ENCODE peak calls at places on chromosomes 6 and 20, in nine cellular contexts. One of them, this sample, is unnamed.

GRCh38 chr6:45951771-45952529 is 63.7 kb downstream of the CLIC5 start:
- DNase-seq in Kasumi-1: no peak
- DNase-seq in stimulated activated CD4-positive, alpha-beta T cell treated with anti-CD3 and anti-CD28 coated beads, TNF-alpha, amount 100 ng/mL, for 1 hour: no peak
- DNase-seq in body of pancreas: no peak
- DNase-seq in mucosa of descending colon: no peak
- DNase-seq in CD4-positive, alpha-beta T cell: no peak
- DNase-seq in HEK293T: no peak
- DNase-seq in WTC11: no peak
- DNase-seq in CD8-positive, alpha-beta T cell: no peak
- DNase-seq in this sample: no peak

GRCh38 chr20:25158043-25158442 is 37.5 kb upstream of the ENTPD6 start:
- DNase-seq in Kasumi-1: no peak
- DNase-seq in stimulated activated CD4-positive, alpha-beta T cell treated with anti-CD3 and anti-CD28 coated beads, TNF-alpha, amount 100 ng/mL, for 1 hour: no peak
- DNase-seq in body of pancreas: no peak
- DNase-seq in mucosa of descending colon: no peak
- DNase-seq in CD4-positive, alpha-beta T cell: no peak
- DNase-seq in HEK293T: no peak
- DNase-seq in WTC11: no peak
- DNase-seq in CD8-positive, alpha-beta T cell: no peak
- DNase-seq in this sample: no peak

GRCh38 chr20:9498322-9498721 is 16.1 kb upstream of the LAMP5 start:
- DNase-seq in Kasumi-1: no peak
- DNase-seq in stimulated activated CD4-positive, alpha-beta T cell treated with anti-CD3 and anti-CD28 coated beads, TNF-alpha, amount 100 ng/mL, for 1 hour: no peak
- DNase-seq in body of pancreas: no peak
- DNase-seq in mucosa of descending colon: no peak
- DNase-seq in CD4-positive, alpha-beta T cell: no peak
- DNase-seq in HEK293T: no peak
- DNase-seq in WTC11: no peak
- DNase-seq in CD8-positive, alpha-beta T cell: no peak
- DNase-seq in this sample: no peak

GRCh38 chr20:6480328-6481030 is 287.0 kb upstream of the BMP2 start:
- DNase-seq in Kasumi-1: no peak
- DNase-seq in stimulated activated CD4-positive, alpha-beta T cell treated with anti-CD3 and anti-CD28 coated beads, TNF-alpha, amount 100 ng/mL, for 1 hour: no peak
- DNase-seq in body of pancreas: no peak
- DNase-seq in mucosa of descending colon: no peak
- DNase-seq in CD4-positive, alpha-beta T cell: no peak
- DNase-seq in HEK293T: no peak
- DNase-seq in WTC11: no peak
- DNase-seq in CD8-positive, alpha-beta T cell: no peak
- DNase-seq in this sample: no peak

GRCh38 chr6:40395066-40395697 is 192.0 kb downstream of the LRFN2 start:
- DNase-seq in Kasumi-1: no peak
- DNase-seq in stimulated activated CD4-positive, alpha-beta T cell treated with anti-CD3 and anti-CD28 coated beads, TNF-alpha, amount 100 ng/mL, for 1 hour: no peak
- DNase-seq in body of pancreas: peak; percentile 46
- DNase-seq in mucosa of descending colon: no peak
- DNase-seq in CD4-positive, alpha-beta T cell: no peak
- DNase-seq in HEK293T: no peak
- DNase-seq in WTC11: no peak
- DNase-seq in CD8-positive, alpha-beta T cell: no peak
- DNase-seq in this sample: no peak

GRCh38 chr6:3882865-3883264 is 33.7 kb downstream of the FAM50B start:
- DNase-seq in Kasumi-1: no peak
- DNase-seq in stimulated activated CD4-positive, alpha-beta T cell treated with anti-CD3 and anti-CD28 coated beads, TNF-alpha, amount 100 ng/mL, for 1 hour: no peak
- DNase-seq in body of pancreas: no peak
- DNase-seq in mucosa of descending colon: no peak
- DNase-seq in CD4-positive, alpha-beta T cell: no peak
- DNase-seq in HEK293T: no peak
- DNase-seq in WTC11: no peak
- DNase-seq in CD8-positive, alpha-beta T cell: no peak
- DNase-seq in this sample: no peak

GRCh38 chr6:44086931-44087574 is 40.2 kb downstream of the MRPL14 start:
- DNase-seq in Kasumi-1: no peak
- DNase-seq in stimulated activated CD4-positive, alpha-beta T cell treated with anti-CD3 and anti-CD28 coated beads, TNF-alpha, amount 100 ng/mL, for 1 hour: no peak
- DNase-seq in body of pancreas: peak; percentile 85
- DNase-seq in mucosa of descending colon: no peak
- DNase-seq in CD4-positive, alpha-beta T cell: no peak
- DNase-seq in HEK293T: no peak
- DNase-seq in WTC11: no peak
- DNase-seq in CD8-positive, alpha-beta T cell: no peak
- DNase-seq in this sample: no peak

GRCh38 chr6:257031-257725 is 35.1 kb upstream of the DUSP22 start:
- DNase-seq in Kasumi-1: no peak
- DNase-seq in stimulated activated CD4-positive, alpha-beta T cell treated with anti-CD3 and anti-CD28 coated beads, TNF-alpha, amount 100 ng/mL, for 1 hour: no peak
- DNase-seq in body of pancreas: no peak
- DNase-seq in mucosa of descending colon: no peak
- DNase-seq in CD4-positive, alpha-beta T cell: no peak
- DNase-seq in HEK293T: no peak
- DNase-seq in WTC11: no peak
- DNase-seq in CD8-positive, alpha-beta T cell: no peak
- DNase-seq in this sample: no peak

GRCh38 chr20:57857969-57858368 is 148.2 kb upstream of the PMEPA1 start:
- DNase-seq in Kasumi-1: no peak
- DNase-seq in stimulated activated CD4-positive, alpha-beta T cell treated with anti-CD3 and anti-CD28 coated beads, TNF-alpha, amount 100 ng/mL, for 1 hour: no peak
- DNase-seq in body of pancreas: no peak
- DNase-seq in mucosa of descending colon: no peak
- DNase-seq in CD4-positive, alpha-beta T cell: no peak
- DNase-seq in HEK293T: no peak
- DNase-seq in WTC11: no peak
- DNase-seq in CD8-positive, alpha-beta T cell: no peak
- DNase-seq in this sample: no peak

GRCh38 chr6:167532410-167533294 is 207.8 kb downstream of the TTLL2 start:
- DNase-seq in Kasumi-1: no peak
- DNase-seq in stimulated activated CD4-positive, alpha-beta T cell treated with anti-CD3 and anti-CD28 coated beads, TNF-alpha, amount 100 ng/mL, for 1 hour: no peak
- DNase-seq in body of pancreas: no peak
- DNase-seq in mucosa of descending colon: no peak
- DNase-seq in CD4-positive, alpha-beta T cell: no peak
- DNase-seq in HEK293T: no peak
- DNase-seq in WTC11: no peak
- DNase-seq in CD8-positive, alpha-beta T cell: no peak
- DNase-seq in this sample: no peak

GRCh38 chr6:3252369-3252768 is 6.4 kb upstream of the PSMG4 start:
- DNase-seq in Kasumi-1: no peak
- DNase-seq in stimulated activated CD4-positive, alpha-beta T cell treated with anti-CD3 and anti-CD28 coated beads, TNF-alpha, amount 100 ng/mL, for 1 hour: no peak
- DNase-seq in body of pancreas: no peak
- DNase-seq in mucosa of descending colon: no peak
- DNase-seq in CD4-positive, alpha-beta T cell: no peak
- DNase-seq in HEK293T: no peak
- DNase-seq in WTC11: no peak
- DNase-seq in CD8-positive, alpha-beta T cell: no peak
- DNase-seq in this sample: no peak

GRCh38 chr6:90701146-90701781 is 114.4 kb upstream of the MAP3K7 start:
- DNase-seq in Kasumi-1: peak; percentile 39
- DNase-seq in stimulated activated CD4-positive, alpha-beta T cell treated with anti-CD3 and anti-CD28 coated beads, TNF-alpha, amount 100 ng/mL, for 1 hour: no peak
- DNase-seq in body of pancreas: no peak
- DNase-seq in mucosa of descending colon: no peak
- DNase-seq in CD4-positive, alpha-beta T cell: no peak
- DNase-seq in HEK293T: peak; percentile 55
- DNase-seq in WTC11: peak; percentile 74
- DNase-seq in CD8-positive, alpha-beta T cell: no peak
- DNase-seq in this sample: no peak

GRCh38 chr6:158807515-158808441 is 11.4 kb downstream of the EZR start:
- DNase-seq in Kasumi-1: no peak
- DNase-seq in stimulated activated CD4-positive, alpha-beta T cell treated with anti-CD3 and anti-CD28 coated beads, TNF-alpha, amount 100 ng/mL, for 1 hour: no peak
- DNase-seq in body of pancreas: no peak
- DNase-seq in mucosa of descending colon: no peak
- DNase-seq in CD4-positive, alpha-beta T cell: no peak
- DNase-seq in HEK293T: no peak
- DNase-seq in WTC11: no peak
- DNase-seq in CD8-positive, alpha-beta T cell: no peak
- DNase-seq in this sample: no peak

GRCh38 chr20:37229300-37229699 is 32.3 kb downstream of the GHRH start:
- DNase-seq in Kasumi-1: no peak
- DNase-seq in stimulated activated CD4-positive, alpha-beta T cell treated with anti-CD3 and anti-CD28 coated beads, TNF-alpha, amount 100 ng/mL, for 1 hour: no peak
- DNase-seq in body of pancreas: no peak
- DNase-seq in mucosa of descending colon: no peak
- DNase-seq in CD4-positive, alpha-beta T cell: no peak
- DNase-seq in HEK293T: no peak
- DNase-seq in WTC11: peak; percentile 52
- DNase-seq in CD8-positive, alpha-beta T cell: no peak
- DNase-seq in this sample: no peak

GRCh38 chr6:152161501-152161900 is 354.0 kb downstream of the ESR1 start:
- DNase-seq in Kasumi-1: no peak
- DNase-seq in stimulated activated CD4-positive, alpha-beta T cell treated with anti-CD3 and anti-CD28 coated beads, TNF-alpha, amount 100 ng/mL, for 1 hour: no peak
- DNase-seq in body of pancreas: no peak
- DNase-seq in mucosa of descending colon: no peak
- DNase-seq in CD4-positive, alpha-beta T cell: no peak
- DNase-seq in HEK293T: no peak
- DNase-seq in WTC11: no peak
- DNase-seq in CD8-positive, alpha-beta T cell: no peak
- DNase-seq in this sample: peak; percentile 31

GRCh38 chr6:148451690-148452089 is 109.1 kb downstream of the SASH1 start:
- DNase-seq in Kasumi-1: no peak
- DNase-seq in stimulated activated CD4-positive, alpha-beta T cell treated with anti-CD3 and anti-CD28 coated beads, TNF-alpha, amount 100 ng/mL, for 1 hour: no peak
- DNase-seq in body of pancreas: no peak
- DNase-seq in mucosa of descending colon: no peak
- DNase-seq in CD4-positive, alpha-beta T cell: no peak
- DNase-seq in HEK293T: no peak
- DNase-seq in WTC11: no peak
- DNase-seq in CD8-positive, alpha-beta T cell: no peak
- DNase-seq in this sample: no peak

GRCh38 chr6:118735320-118735719 is 83.9 kb upstream of the CEP85L start:
- DNase-seq in Kasumi-1: peak; percentile 22
- DNase-seq in stimulated activated CD4-positive, alpha-beta T cell treated with anti-CD3 and anti-CD28 coated beads, TNF-alpha, amount 100 ng/mL, for 1 hour: no peak
- DNase-seq in body of pancreas: no peak
- DNase-seq in mucosa of descending colon: no peak
- DNase-seq in CD4-positive, alpha-beta T cell: no peak
- DNase-seq in HEK293T: peak; percentile 42
- DNase-seq in WTC11: peak; percentile 44
- DNase-seq in CD8-positive, alpha-beta T cell: no peak
- DNase-seq in this sample: no peak

GRCh38 chr20:57615472-57615855 is 4.8 kb downstream of the ZBP1 start:
- DNase-seq in Kasumi-1: no peak
- DNase-seq in stimulated activated CD4-positive, alpha-beta T cell treated with anti-CD3 and anti-CD28 coated beads, TNF-alpha, amount 100 ng/mL, for 1 hour: no peak
- DNase-seq in body of pancreas: no peak
- DNase-seq in mucosa of descending colon: no peak
- DNase-seq in CD4-positive, alpha-beta T cell: no peak
- DNase-seq in HEK293T: no peak
- DNase-seq in WTC11: no peak
- DNase-seq in CD8-positive, alpha-beta T cell: no peak
- DNase-seq in this sample: no peak

GRCh38 chr6:44058617-44059358 is 68.5 kb downstream of the MRPL14 start:
- DNase-seq in Kasumi-1: no peak
- DNase-seq in stimulated activated CD4-positive, alpha-beta T cell treated with anti-CD3 and anti-CD28 coated beads, TNF-alpha, amount 100 ng/mL, for 1 hour: no peak
- DNase-seq in body of pancreas: peak; percentile 43
- DNase-seq in mucosa of descending colon: peak; percentile 82
- DNase-seq in CD4-positive, alpha-beta T cell: no peak
- DNase-seq in HEK293T: no peak
- DNase-seq in WTC11: no peak
- DNase-seq in CD8-positive, alpha-beta T cell: no peak
- DNase-seq in this sample: peak; percentile 100

GRCh38 chr20:23782366-23782983 is 31.7 kb upstream of the CST1 start:
- DNase-seq in Kasumi-1: peak; percentile 31
- DNase-seq in stimulated activated CD4-positive, alpha-beta T cell treated with anti-CD3 and anti-CD28 coated beads, TNF-alpha, amount 100 ng/mL, for 1 hour: no peak
- DNase-seq in body of pancreas: no peak
- DNase-seq in mucosa of descending colon: no peak
- DNase-seq in CD4-positive, alpha-beta T cell: no peak
- DNase-seq in HEK293T: peak; percentile 32
- DNase-seq in WTC11: no peak
- DNase-seq in CD8-positive, alpha-beta T cell: no peak
- DNase-seq in this sample: peak; percentile 39

GRCh38 chr6:85792278-85792677 is 149.6 kb upstream of the SYNCRIP start:
- DNase-seq in Kasumi-1: no peak
- DNase-seq in stimulated activated CD4-positive, alpha-beta T cell treated with anti-CD3 and anti-CD28 coated beads, TNF-alpha, amount 100 ng/mL, for 1 hour: no peak
- DNase-seq in body of pancreas: no peak
- DNase-seq in mucosa of descending colon: no peak
- DNase-seq in CD4-positive, alpha-beta T cell: no peak
- DNase-seq in HEK293T: no peak
- DNase-seq in WTC11: no peak
- DNase-seq in CD8-positive, alpha-beta T cell: no peak
- DNase-seq in this sample: no peak

GRCh38 chr6:159151266-159151855 is 17.8 kb upstream of the FNDC1 start:
- DNase-seq in Kasumi-1: peak; percentile 58
- DNase-seq in stimulated activated CD4-positive, alpha-beta T cell treated with anti-CD3 and anti-CD28 coated beads, TNF-alpha, amount 100 ng/mL, for 1 hour: no peak
- DNase-seq in body of pancreas: peak; percentile 67
- DNase-seq in mucosa of descending colon: no peak
- DNase-seq in CD4-positive, alpha-beta T cell: peak; percentile 20
- DNase-seq in HEK293T: peak; percentile 71
- DNase-seq in WTC11: peak; percentile 48
- DNase-seq in CD8-positive, alpha-beta T cell: no peak
- DNase-seq in this sample: peak; percentile 73

GRCh38 chr20:13012886-13013285 is 4.1 kb downstream of the SPTLC3 start:
- DNase-seq in Kasumi-1: no peak
- DNase-seq in stimulated activated CD4-positive, alpha-beta T cell treated with anti-CD3 and anti-CD28 coated beads, TNF-alpha, amount 100 ng/mL, for 1 hour: no peak
- DNase-seq in body of pancreas: no peak
- DNase-seq in mucosa of descending colon: no peak
- DNase-seq in CD4-positive, alpha-beta T cell: no peak
- DNase-seq in HEK293T: no peak
- DNase-seq in WTC11: no peak
- DNase-seq in CD8-positive, alpha-beta T cell: no peak
- DNase-seq in this sample: no peak

GRCh38 chr6:158654498-158654897 is 4.6 kb downstream of the SYTL3 start:
- DNase-seq in Kasumi-1: no peak
- DNase-seq in stimulated activated CD4-positive, alpha-beta T cell treated with anti-CD3 and anti-CD28 coated beads, TNF-alpha, amount 100 ng/mL, for 1 hour: no peak
- DNase-seq in body of pancreas: peak; percentile 35
- DNase-seq in mucosa of descending colon: peak; percentile 73
- DNase-seq in CD4-positive, alpha-beta T cell: no peak
- DNase-seq in HEK293T: no peak
- DNase-seq in WTC11: no peak
- DNase-seq in CD8-positive, alpha-beta T cell: no peak
- DNase-seq in this sample: peak; percentile 71

GRCh38 chr20:25076201-25076600 is 5.7 kb downstream of the VSX1 start:
- DNase-seq in Kasumi-1: no peak
- DNase-seq in stimulated activated CD4-positive, alpha-beta T cell treated with anti-CD3 and anti-CD28 coated beads, TNF-alpha, amount 100 ng/mL, for 1 hour: no peak
- DNase-seq in body of pancreas: no peak
- DNase-seq in mucosa of descending colon: no peak
- DNase-seq in CD4-positive, alpha-beta T cell: no peak
- DNase-seq in HEK293T: no peak
- DNase-seq in WTC11: no peak
- DNase-seq in CD8-positive, alpha-beta T cell: no peak
- DNase-seq in this sample: no peak

GRCh38 chr6:143805832-143806281 is 37.3 kb upstream of the LTV1 start:
- DNase-seq in Kasumi-1: peak; percentile 4
- DNase-seq in stimulated activated CD4-positive, alpha-beta T cell treated with anti-CD3 and anti-CD28 coated beads, TNF-alpha, amount 100 ng/mL, for 1 hour: no peak
- DNase-seq in body of pancreas: no peak
- DNase-seq in mucosa of descending colon: no peak
- DNase-seq in CD4-positive, alpha-beta T cell: no peak
- DNase-seq in HEK293T: no peak
- DNase-seq in WTC11: no peak
- DNase-seq in CD8-positive, alpha-beta T cell: no peak
- DNase-seq in this sample: no peak

GRCh38 chr20:45470262-45470931 is 844 bp downstream of the WFDC2 start:
- DNase-seq in Kasumi-1: no peak
- DNase-seq in stimulated activated CD4-positive, alpha-beta T cell treated with anti-CD3 and anti-CD28 coated beads, TNF-alpha, amount 100 ng/mL, for 1 hour: no peak
- DNase-seq in body of pancreas: peak; percentile 65
- DNase-seq in mucosa of descending colon: peak; percentile 82
- DNase-seq in CD4-positive, alpha-beta T cell: no peak
- DNase-seq in HEK293T: no peak
- DNase-seq in WTC11: peak; percentile 69
- DNase-seq in CD8-positive, alpha-beta T cell: no peak
- DNase-seq in this sample: no peak

GRCh38 chr20:4961746-4962145 is 39.6 kb downstream of the SLC23A2 start:
- DNase-seq in Kasumi-1: no peak
- DNase-seq in stimulated activated CD4-positive, alpha-beta T cell treated with anti-CD3 and anti-CD28 coated beads, TNF-alpha, amount 100 ng/mL, for 1 hour: no peak
- DNase-seq in body of pancreas: no peak
- DNase-seq in mucosa of descending colon: no peak
- DNase-seq in CD4-positive, alpha-beta T cell: no peak
- DNase-seq in HEK293T: no peak
- DNase-seq in WTC11: no peak
- DNase-seq in CD8-positive, alpha-beta T cell: peak; percentile 38
- DNase-seq in this sample: peak; percentile 90

GRCh38 chr6:113122060-113122459 is 735.1 kb upstream of the MARCKS start:
- DNase-seq in Kasumi-1: no peak
- DNase-seq in stimulated activated CD4-positive, alpha-beta T cell treated with anti-CD3 and anti-CD28 coated beads, TNF-alpha, amount 100 ng/mL, for 1 hour: no peak
- DNase-seq in body of pancreas: no peak
- DNase-seq in mucosa of descending colon: no peak
- DNase-seq in CD4-positive, alpha-beta T cell: no peak
- DNase-seq in HEK293T: peak; percentile 17
- DNase-seq in WTC11: peak; percentile 21
- DNase-seq in CD8-positive, alpha-beta T cell: no peak
- DNase-seq in this sample: peak; percentile 94

GRCh38 chr20:58244517-58245030 is 16.1 kb upstream of the ANKRD60 start:
- DNase-seq in Kasumi-1: no peak
- DNase-seq in stimulated activated CD4-positive, alpha-beta T cell treated with anti-CD3 and anti-CD28 coated beads, TNF-alpha, amount 100 ng/mL, for 1 hour: no peak
- DNase-seq in body of pancreas: no peak
- DNase-seq in mucosa of descending colon: no peak
- DNase-seq in CD4-positive, alpha-beta T cell: no peak
- DNase-seq in HEK293T: no peak
- DNase-seq in WTC11: no peak
- DNase-seq in CD8-positive, alpha-beta T cell: no peak
- DNase-seq in this sample: no peak

GRCh38 chr6:27474172-27474465 is 1.2 kb upstream of the ZNF184 start:
- DNase-seq in Kasumi-1: no peak
- DNase-seq in stimulated activated CD4-positive, alpha-beta T cell treated with anti-CD3 and anti-CD28 coated beads, TNF-alpha, amount 100 ng/mL, for 1 hour: no peak
- DNase-seq in body of pancreas: peak; percentile 26
- DNase-seq in mucosa of descending colon: no peak
- DNase-seq in CD4-positive, alpha-beta T cell: no peak
- DNase-seq in HEK293T: no peak
- DNase-seq in WTC11: no peak
- DNase-seq in CD8-positive, alpha-beta T cell: no peak
- DNase-seq in this sample: no peak